ENCODE peak calls at places on chromosomes 3 and 15, in nine cellular contexts. U is OCI-LY7, V is lung, H is AG04450, Y is fibroblast of mammary gland, O is BJ, R is fibroblast of the aortic adventitia, D is PC-9, P is uterus. F is an unnamed sample.

GRCh38 chr3:9897408-9898372 is 5.0 kb upstream of the IL17RE start:
- DNase-seq in R (peak; percentile 75), V (peak; percentile 70), H (no peak), O (no peak), D (peak; percentile 74), U (no peak), P (no peak), Y (peak; percentile 80), F (no peak)

GRCh38 chr15:63482874-63483323 is 21.5 kb upstream of the USP3 start:
- DNase-seq in R (no peak), H (no peak), D (no peak), P (no peak), V (no peak), U (no peak), Y (no peak), O (no peak), F (no peak)

GRCh38 chr3:44021646-44022594 is 219.8 kb upstream of the TOPAZ1 start:
- DNase-seq in U (no peak), D (no peak), V (no peak), Y (peak; percentile 13), H (no peak), P (no peak), R (peak; percentile 34), O (no peak), F (no peak)

GRCh38 chr3:136070334-136070733 is 104.8 kb downstream of the PPP2R3A start:
- DNase-seq in R (peak; percentile 69), V (no peak), O (peak; percentile 86), Y (peak; percentile 90), H (peak; percentile 66), D (no peak), U (no peak), P (no peak), F (no peak)

GRCh38 chr3:32177702-32178198 is 60.7 kb upstream of the CMTM8 start:
- DNase-seq in D (peak; percentile 69), O (no peak), Y (peak; percentile 92), V (peak; percentile 75), P (peak; percentile 22), R (peak; percentile 78), U (peak; percentile 69), H (peak; percentile 0), F (peak; percentile 40)

GRCh38 chr3:134904796-134905646 is 110.0 kb downstream of the EPHB1 start:
- DNase-seq in H (no peak), D (no peak), R (no peak), P (no peak), V (no peak), U (no peak), Y (no peak), O (no peak), F (no peak)

GRCh38 chr15:58401991-58402649 is 29.7 kb upstream of the LIPC start:
- DNase-seq in D (no peak), U (no peak), V (no peak), H (no peak), O (no peak), Y (peak; percentile 29), R (peak; percentile 83), P (peak; percentile 22), F (no peak)

GRCh38 chr15:66095871-66096710 is 157.5 kb downstream of the MEGF11 start:
- DNase-seq in V (no peak), Y (no peak), P (no peak), O (no peak), H (no peak), R (no peak), D (no peak), U (no peak), F (no peak)

GRCh38 chr3:177820683-177821316 is 623.5 kb upstream of the TBL1XR1 start:
- DNase-seq in V (no peak), H (no peak), D (no peak), Y (peak; percentile 75), U (no peak), R (peak; percentile 63), P (no peak), O (no peak), F (no peak)

GRCh38 chr15:60079210-60079609 is 75.1 kb downstream of the FOXB1 start:
- DNase-seq in P (no peak), U (no peak), O (no peak), H (no peak), D (no peak), Y (no peak), R (no peak), V (no peak), F (no peak)

GRCh38 chr3:138441742-138442141 is 7.3 kb downstream of the ESYT3 start:
- DNase-seq in U (no peak), V (no peak), H (no peak), D (no peak), R (peak; percentile 38), O (no peak), P (no peak), Y (peak; percentile 57), F (no peak)

GRCh38 chr3:20340324-20340928 is 154.4 kb upstream of the SGO1 start:
- DNase-seq in R (peak; percentile 80), O (no peak), D (peak; percentile 58), U (peak; percentile 66), V (peak; percentile 67), H (peak; percentile 30), Y (peak; percentile 77), P (peak; percentile 38), F (peak; percentile 20)

GRCh38 chr3:20343790-20344189 is 157.8 kb upstream of the SGO1 start:
- DNase-seq in H (no peak), Y (no peak), U (no peak), R (no peak), P (no peak), D (no peak), V (no peak), O (no peak), F (no peak)

GRCh38 chr3:20350449-20350848 is 164.4 kb upstream of the SGO1 start:
- DNase-seq in U (no peak), O (no peak), Y (peak; percentile 8), P (no peak), D (no peak), H (no peak), R (no peak), V (no peak), F (no peak)

GRCh38 chr3:20344400-20344959 is 158.5 kb upstream of the SGO1 start:
- DNase-seq in O (no peak), H (no peak), Y (no peak), R (no peak), D (no peak), V (no peak), U (no peak), P (no peak), F (no peak)

GRCh38 chr3:20346369-20346768 is 160.4 kb upstream of the SGO1 start:
- DNase-seq in H (no peak), D (no peak), R (no peak), P (no peak), O (no peak), Y (no peak), U (no peak), V (no peak), F (no peak)
- H3K4me3 ChIP-seq in H (no peak overlapping the region), D (no peak overlapping the region), R (no peak overlapping the region), P (no peak overlapping the region), O (no peak overlapping the region), Y (no peak overlapping the region), U (no peak overlapping the region), V (no peak overlapping the region), F (no peak overlapping the region)

DNA sequence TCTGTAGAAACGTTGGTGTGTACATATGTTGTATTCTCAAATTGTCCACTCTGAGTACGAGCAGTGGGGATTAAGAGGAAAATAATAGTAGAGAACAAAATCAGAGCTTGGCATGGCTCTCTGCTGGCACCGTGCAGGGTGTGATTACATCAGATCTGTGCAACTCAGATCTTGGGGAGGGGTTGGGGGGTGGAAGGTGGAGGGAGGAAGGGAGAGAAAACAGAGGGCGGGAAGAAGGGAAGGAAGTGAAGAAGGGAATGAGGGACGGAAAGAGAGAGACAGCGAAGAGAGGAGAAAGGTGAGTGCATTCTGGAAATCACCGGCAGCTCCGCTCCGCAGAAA is 30.9 kb upstream of the ADAMTS17 start:
- DNase-seq in V (no peak), D (no peak), O (no peak), H (no peak), U (no peak), R (no peak), Y (no peak), P (peak; percentile 50), F (no peak)
- H3K4me3 ChIP-seq in V (no peak overlapping the region), D (no peak overlapping the region), O (no peak overlapping the region), H (no peak overlapping the region), U (no peak overlapping the region), R (no peak overlapping the region), Y (no peak overlapping the region), P (peak overlapping the region; percentile 20), F (no peak overlapping the region)

DNA sequence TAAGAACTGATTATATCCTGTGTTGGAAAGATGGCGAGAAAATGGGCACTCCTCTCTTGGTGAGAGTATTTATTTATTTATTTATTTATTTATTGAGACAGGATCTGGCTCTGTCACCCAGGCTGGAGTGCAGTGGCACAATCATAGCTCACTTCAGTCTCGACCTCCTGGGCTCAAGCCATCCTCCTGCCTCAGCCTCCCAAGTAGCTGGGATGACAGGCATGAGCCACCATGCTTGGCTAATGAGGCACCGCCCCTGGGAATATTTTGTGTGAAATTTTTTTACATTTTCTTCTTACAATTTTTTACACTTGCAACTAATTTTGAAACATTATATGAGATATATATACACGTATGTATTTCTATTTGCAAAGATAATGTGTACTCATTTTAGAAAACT is 150.5 kb upstream of the PRR20G start:
- DNase-seq in R (no peak), P (no peak), O (no peak), H (no peak), Y (no peak), V (no peak), U (no peak), D (no peak), F (no peak)
- H3K4me3 ChIP-seq in R (no peak overlapping the region), P (no peak overlapping the region), O (no peak overlapping the region), H (no peak overlapping the region), Y (no peak overlapping the region), V (no peak overlapping the region), U (no peak overlapping the region), D (no peak overlapping the region), F (no peak overlapping the region)

GRCh38 chr15:80249973-80250372 is 2.0 kb downstream of the CTXND1 start:
- DNase-seq in H (no peak), P (no peak), U (no peak), R (no peak), Y (no peak), D (no peak), O (no peak), V (no peak), F (no peak)

GRCh38 chr15:80250614-80251504 is 1.2 kb downstream of the CTXND1 start:
- DNase-seq in H (no peak), D (no peak), V (no peak), U (no peak), Y (no peak), P (no peak), O (no peak), R (no peak), F (no peak)

GRCh38 chr15:80251505-80252280 is at the start of gene CTXND1:
- DNase-seq in R (no peak), Y (no peak), D (no peak), U (no peak), H (no peak), V (no peak), O (no peak), P (no peak), F (no peak)

GRCh38 chr15:80247320-80247719 is 4.7 kb downstream of the CTXND1 start:
- DNase-seq in V (no peak), H (no peak), P (no peak), D (no peak), R (no peak), U (no peak), O (no peak), Y (no peak), F (no peak)

DNA sequence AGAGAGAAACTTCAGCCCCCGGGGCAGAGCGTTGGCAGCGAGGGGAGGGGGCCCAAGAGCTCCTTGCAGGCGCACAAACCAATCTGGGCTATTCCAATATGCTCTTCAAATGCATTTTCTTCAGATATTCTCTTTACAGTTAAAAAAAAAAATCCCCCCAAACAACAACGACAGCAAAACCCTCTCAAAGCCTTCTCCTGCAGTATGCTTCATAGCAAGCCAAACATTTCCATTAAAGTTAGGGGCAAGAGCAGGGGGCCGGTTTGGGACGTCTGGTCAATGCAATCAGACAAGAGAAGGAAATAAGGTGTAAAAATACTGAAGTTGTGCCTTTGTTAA is 237 bp upstream of the CTXND1 start:
- DNase-seq in D (no peak), R (no peak), O (no peak), H (no peak), P (no peak), Y (no peak), V (no peak), U (no peak), F (no peak)
- H3K4me3 ChIP-seq in D (no peak overlapping the region), R (peak overlapping the region; percentile 13), O (no peak overlapping the region), H (no peak overlapping the region), P (no peak overlapping the region), Y (no peak overlapping the region), V (no peak overlapping the region), U (no peak overlapping the region), F (no peak overlapping the region)

F was measured in naive thymus-derived CD4-positive, alpha-beta T cell.